ENCODE peak calls at places on chromosomes 7 and 10, in seven cellular contexts. C, V, S, K, D, G and Z are unnamed samples.

GRCh38 chr7:108611268-108611667 is 41.6 kb downstream of the DNAJB9 start:
- DNase-seq in C (no peak), V (no peak), S (no peak), K (no peak), D (no peak), G (peak; percentile 13), Z (no peak)

GRCh38 chr7:45890902-45891461 is 2.7 kb downstream of the IGFBP1 start:
- DNase-seq in C (peak; percentile 49), V (peak; percentile 64), S (peak; percentile 36), K (peak; percentile 62), D (peak; percentile 16), G (peak; percentile 18), Z (no peak)

GRCh38 chr7:111364413-111364812 is 197.9 kb downstream of the IMMP2L start:
- DNase-seq in C (no peak), V (peak; percentile 80), S (no peak), K (no peak), D (peak; percentile 11), G (peak; percentile 94), Z (no peak)

GRCh38 chr7:27547401-27547800 is 115.3 kb downstream of the HIBADH start:
- DNase-seq in C (no peak), V (no peak), S (no peak), K (no peak), D (peak; percentile 64), G (no peak), Z (no peak)

GRCh38 chr7:98418636-98419315 is 17.9 kb upstream of the BAIAP2L1 start:
- DNase-seq in C (no peak), V (peak; percentile 91), S (peak; percentile 100), K (peak; percentile 86), D (peak; percentile 99), G (peak; percentile 98), Z (no peak)

GRCh38 chr10:79376751-79377556 is 29.7 kb downstream of the PPIF start:
- DNase-seq in C (no peak), V (no peak), S (no peak), K (no peak), D (no peak), G (no peak), Z (peak; percentile 45)

GRCh38 chr10:97825020-97825739 is 24.5 kb upstream of the GOLGA7B start:
- DNase-seq in C (no peak), V (no peak), S (no peak), K (no peak), D (no peak), G (no peak), Z (no peak)

GRCh38 chr10:123573236-123574147 is 92.7 kb upstream of the GPR26 start:
- DNase-seq in C (peak; percentile 80), V (no peak), S (peak; percentile 36), K (peak; percentile 8), D (no peak), G (peak; percentile 90), Z (no peak)

GRCh38 chr7:45658716-45659495 is 84.7 kb downstream of the ADCY1 start:
- DNase-seq in C (no peak), V (no peak), S (no peak), K (no peak), D (no peak), G (no peak), Z (no peak)

GRCh38 chr7:141712603-141713262 is 4.6 kb downstream of the WEE2 start:
- DNase-seq in C (no peak), V (no peak), S (no peak), K (no peak), D (no peak), G (no peak), Z (no peak)

GRCh38 chr10:22615819-22616499 is 98.4 kb downstream of the PIP4K2A start:
- DNase-seq in C (no peak), V (peak; percentile 44), S (peak; percentile 72), K (no peak), D (peak; percentile 66), G (no peak), Z (no peak)

GRCh38 chr7:32588657-32589056 is 93.4 kb downstream of the AVL9 start:
- DNase-seq in C (no peak), V (peak; percentile 83), S (peak; percentile 36), K (peak; percentile 85), D (peak; percentile 84), G (peak; percentile 52), Z (no peak)

GRCh38 chr10:44352316-44353127 is 32.4 kb downstream of the CXCL12 start:
- DNase-seq in C (no peak), V (peak; percentile 74), S (no peak), K (no peak), D (peak; percentile 51), G (no peak), Z (peak; percentile 88)

GRCh38 chr7:156969972-156970420 is 20.5 kb downstream of the NOM1 start:
- DNase-seq in C (no peak), V (peak; percentile 21), S (no peak), K (peak; percentile 15), D (no peak), G (peak; percentile 85), Z (no peak)

GRCh38 chr7:27139335-27140107 is 4.0 kb downstream of the HOXA5 start:
- DNase-seq in C (peak; percentile 70), V (no peak), S (no peak), K (no peak), D (no peak), G (peak; percentile 67), Z (peak; percentile 87)

GRCh38 chr7:155188821-155189599 is 108.7 kb upstream of the INSIG1 start:
- DNase-seq in C (no peak), V (peak; percentile 84), S (no peak), K (no peak), D (peak; percentile 32), G (peak; percentile 58), Z (no peak)

GRCh38 chr7:118245267-118246040 is 20.9 kb downstream of the ANKRD7 start:
- DNase-seq in C (peak; percentile 15), V (no peak), S (no peak), K (no peak), D (peak; percentile 49), G (no peak), Z (no peak)

GRCh38 chr10:103277713-103278299 is 868 bp downstream of the INA start:
- DNase-seq in C (peak; percentile 20), V (no peak), S (no peak), K (no peak), D (no peak), G (no peak), Z (no peak)
- H3K9ac ChIP-seq in C (no peak overlapping the region), V (no peak overlapping the region), S (no peak overlapping the region), K (no peak overlapping the region), D (no peak overlapping the region), G (no peak overlapping the region), Z (no peak overlapping the region)

GRCh38 chr10:63549810-63550209 is 28.6 kb downstream of the REEP3 start:
- DNase-seq in C (no peak), V (no peak), S (no peak), K (no peak), D (no peak), G (no peak), Z (no peak)

GRCh38 chr10:63555330-63555729 is 34.1 kb downstream of the REEP3 start:
- DNase-seq in C (no peak), V (no peak), S (no peak), K (no peak), D (no peak), G (no peak), Z (no peak)

GRCh38 chr10:63553031-63553430 is 31.8 kb downstream of the REEP3 start:
- DNase-seq in C (no peak), V (peak; percentile 72), S (no peak), K (no peak), D (peak; percentile 88), G (peak; percentile 92), Z (no peak)

GRCh38 chr10:63554666-63555065 is 33.5 kb downstream of the REEP3 start:
- DNase-seq in C (no peak), V (peak; percentile 86), S (no peak), K (peak; percentile 50), D (peak; percentile 99), G (peak; percentile 82), Z (no peak)

DNA sequence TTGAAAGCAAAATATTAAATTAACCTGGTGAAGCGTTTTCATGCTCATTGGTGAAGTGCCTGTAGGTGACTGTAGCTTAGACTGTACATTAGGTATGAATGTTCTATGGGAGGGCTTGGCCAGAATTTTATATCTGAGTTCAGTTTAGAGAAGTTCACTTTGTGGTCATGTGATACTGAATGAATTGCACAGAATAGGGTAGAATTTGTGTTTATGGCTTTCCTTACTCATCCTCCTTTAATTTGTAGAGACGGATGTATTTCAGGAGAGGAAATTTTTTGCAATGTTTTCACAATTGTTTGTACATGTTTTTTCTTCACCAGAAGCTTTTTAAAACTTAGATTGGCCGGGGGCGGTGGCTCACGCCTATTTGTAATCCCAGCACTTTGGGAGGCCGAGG is 32.3 kb downstream of the REEP3 start:
- DNase-seq in C (no peak), V (peak; percentile 22), S (no peak), K (no peak), D (no peak), G (no peak), Z (no peak)
- H3K4me3 ChIP-seq in C (no peak overlapping the region), V (no peak overlapping the region), S (no peak overlapping the region), K (no peak overlapping the region), D (peak overlapping the region; percentile 18), G (peak overlapping the region; percentile 31), Z (no peak overlapping the region)

GRCh38 chr7:44384586-44385383 is 59.4 kb upstream of the CAMK2B start:
- DNase-seq in C (no peak), V (no peak), S (no peak), K (no peak), D (no peak), G (no peak), Z (peak; percentile 42)

GRCh38 chr7:44380831-44381493 is 55.6 kb upstream of the CAMK2B start:
- DNase-seq in C (no peak), V (peak; percentile 49), S (no peak), K (no peak), D (peak; percentile 32), G (no peak), Z (peak; percentile 54)

GRCh38 chr7:44381494-44382220 is 56.3 kb upstream of the CAMK2B start:
- DNase-seq in C (no peak), V (no peak), S (no peak), K (no peak), D (no peak), G (no peak), Z (peak; percentile 32)

GRCh38 chr7:44383566-44383965 is 58.2 kb upstream of the CAMK2B start:
- DNase-seq in C (no peak), V (peak; percentile 65), S (no peak), K (peak; percentile 87), D (peak; percentile 76), G (no peak), Z (no peak)

GRCh38 chr7:44382459-44383300 is 57.3 kb upstream of the CAMK2B start:
- DNase-seq in C (no peak), V (peak; percentile 31), S (no peak), K (no peak), D (no peak), G (no peak), Z (peak; percentile 45)
- H3K9ac ChIP-seq in C (no peak overlapping the region), V (no peak overlapping the region), S (no peak overlapping the region), K (no peak overlapping the region), D (peak overlapping the region; percentile 16), G (no peak overlapping the region), Z (no peak overlapping the region)

GRCh38 chr10:70271996-70272924 is 11.5 kb downstream of the NPFFR1 start:
- DNase-seq in C (no peak), V (no peak), S (no peak), K (no peak), D (no peak), G (no peak), Z (no peak)

GRCh38 chr10:70270952-70271351 is 12.9 kb downstream of the NPFFR1 start:
- DNase-seq in C (no peak), V (no peak), S (no peak), K (no peak), D (no peak), G (no peak), Z (no peak)

GRCh38 chr10:70269741-70270140 is 14.1 kb downstream of the NPFFR1 start:
- DNase-seq in C (no peak), V (no peak), S (no peak), K (no peak), D (no peak), G (no peak), Z (no peak)

GRCh38 chr10:70274643-70275042 is 9.2 kb downstream of the NPFFR1 start:
- DNase-seq in C (no peak), V (peak; percentile 94), S (no peak), K (no peak), D (peak; percentile 92), G (no peak), Z (no peak)

GRCh38 chr10:70272925-70273316 is 10.9 kb downstream of the NPFFR1 start:
- DNase-seq in C (no peak), V (peak; percentile 51), S (no peak), K (peak; percentile 21), D (no peak), G (no peak), Z (no peak)
- H3K4me3 ChIP-seq in C (no peak overlapping the region), V (no peak overlapping the region), S (no peak overlapping the region), K (no peak overlapping the region), D (no peak overlapping the region), G (no peak overlapping the region), Z (no peak overlapping the region)